ENCODE peak calls at places on chromosomes 6 and 20, in six cellular contexts. F is RKO; Z is C1 segment of cervical spinal cord; V is stimulated activated CD4-positive, alpha-beta T cell treated with anti-CD3 and anti-CD28 coated beads, Interleukin-12 subunit alpha, Interleukin-12 subunit beta, amount 100 ng/mL, for 4 hours; D is HFFc6; S is suprapubic skin. O is an unnamed sample.

GRCh38 chr6:36969240-36969691 is 14.7 kb downstream of the PI16 start:
- DNase-seq in F (no peak), Z (no peak), V (no peak), D (no peak), S (no peak), O (no peak)

GRCh38 chr6:11964729-11965128 is 47.4 kb upstream of the HIVEP1 start:
- DNase-seq in F (no peak), Z (no peak), V (no peak), D (no peak), S (no peak), O (no peak)

GRCh38 chr6:26272171-26272631 is 92.8 kb upstream of the BTN3A2 start:
- DNase-seq in F (peak), Z (no peak), V (no peak), D (no peak), S (peak), O (no peak)

GRCh38 chr6:163031931-163032330 is 304.2 kb downstream of the PACRG start:
- DNase-seq in F (no peak), Z (no peak), V (no peak), D (no peak), S (no peak), O (no peak)

GRCh38 chr6:39280247-39280731 is 33.9 kb downstream of the KCNK17 start:
- DNase-seq in F (peak), Z (no peak), V (no peak), D (no peak), S (no peak), O (no peak)

GRCh38 chr6:165834613-165835259 is 171.7 kb upstream of the PDE10A start:
- DNase-seq in F (peak), Z (no peak), V (no peak), D (no peak), S (no peak), O (peak)

GRCh38 chr6:164048840-164049239 is 634.3 kb downstream of the QKI start:
- DNase-seq in F (peak), Z (no peak), V (no peak), D (no peak), S (no peak), O (no peak)

GRCh38 chr20:33250666-33251065 is 14.9 kb downstream of the BPIFA1 start:
- DNase-seq in F (no peak), Z (no peak), V (no peak), D (no peak), S (no peak), O (no peak)

GRCh38 chr6:89346433-89346832 is 6.1 kb downstream of the UBE2J1 start:
- DNase-seq in F (no peak), Z (no peak), V (no peak), D (no peak), S (no peak), O (no peak)

GRCh38 chr6:85641522-85641915 is 1.2 kb downstream of the SYNCRIP start:
- DNase-seq in F (peak), Z (no peak), V (no peak), D (no peak), S (no peak), O (no peak)

GRCh38 chr6:35195120-35195780 is 18.5 kb upstream of the SCUBE3 start:
- DNase-seq in F (no peak), Z (no peak), V (no peak), D (no peak), S (no peak), O (no peak)

GRCh38 chr20:23231561-23232218 is 118.9 kb upstream of the NXT1 start:
- DNase-seq in F (no peak), Z (no peak), V (no peak), D (peak), S (peak), O (no peak)

GRCh38 chr6:89139509-89140346 is 6.1 kb upstream of the PM20D2 start:
- DNase-seq in F (no peak), Z (no peak), V (no peak), D (no peak), S (no peak), O (no peak)

GRCh38 chr20:46978871-46979536 is 84.4 kb downstream of the EYA2 start:
- DNase-seq in F (no peak), Z (no peak), V (no peak), D (no peak), S (no peak), O (no peak)

GRCh38 chr6:150891886-150892485 is 26.5 kb downstream of the MTHFD1L start:
- DNase-seq in F (peak), Z (no peak), V (peak), D (peak), S (peak), O (peak)

GRCh38 chr6:37171141-37171969 is 1.4 kb downstream of the PIM1 start:
- DNase-seq in F (peak), Z (no peak), V (no peak), D (peak), S (peak), O (no peak)

GRCh38 chr6:14874975-14875677 is 370.7 kb upstream of the JARID2 start:
- DNase-seq in F (no peak), Z (no peak), V (no peak), D (no peak), S (no peak), O (no peak)

GRCh38 chr6:75167851-75168250 is 38.0 kb downstream of the COL12A1 start:
- DNase-seq in F (no peak), Z (no peak), V (no peak), D (no peak), S (no peak), O (no peak)

GRCh38 chr20:37729909-37730308 is 36.1 kb downstream of the CTNNBL1 start:
- DNase-seq in F (peak), Z (no peak), V (no peak), D (no peak), S (no peak), O (no peak)

GRCh38 chr6:125871365-125871764 is 80.6 kb downstream of the NCOA7 start:
- DNase-seq in F (no peak), Z (no peak), V (no peak), D (no peak), S (no peak), O (no peak)

GRCh38 chr6:170597278-170597677 is 12.8 kb upstream of the PDCD2 start:
- DNase-seq in F (no peak), Z (no peak), V (no peak), D (no peak), S (no peak), O (no peak)

GRCh38 chr6:41976794-41977484 is 35.3 kb upstream of the CCND3 start:
- DNase-seq in F (peak), Z (no peak), V (no peak), D (peak), S (peak), O (no peak)

GRCh38 chr6:129317931-129318820 is 391.8 kb downstream of the ARHGAP18 start:
- DNase-seq in F (no peak), Z (no peak), V (no peak), D (peak), S (no peak), O (no peak)

GRCh38 chr6:102298066-102298465 is 904.6 kb downstream of the GRIK2 start:
- DNase-seq in F (no peak), Z (no peak), V (no peak), D (no peak), S (no peak), O (no peak)

GRCh38 chr20:10761232-10761631 is 87.4 kb upstream of the JAG1 start:
- DNase-seq in F (peak), Z (no peak), V (no peak), D (no peak), S (no peak), O (no peak)

GRCh38 chr6:144417686-144418085 is 132.6 kb downstream of the UTRN start:
- DNase-seq in F (no peak), Z (no peak), V (no peak), D (no peak), S (no peak), O (no peak)

GRCh38 chr6:32581275-32582095 is 8.2 kb downstream of the HLA-DRB1 start:
- DNase-seq in F (no peak), Z (no peak), V (no peak), D (no peak), S (no peak), O (no peak)